ENCODE peak calls at places on chromosome 20, in four cellular contexts. Z is LoVo, A is Calu3, V is heart right ventricle. K is an unnamed sample.

GRCh38 chr20:11651138-11651537 is 266.6 kb upstream of the BTBD3 start:
- DNase-seq in Z (no peak), A (no peak), V (no peak), K (no peak)

GRCh38 chr20:13492001-13492480 is 146.7 kb downstream of the TASP1 start:
- DNase-seq in Z (no peak), A (peak; percentile 18), V (no peak), K (no peak)

GRCh38 chr20:34891166-34892062 is 15.0 kb downstream of the ACSS2 start:
- DNase-seq in Z (peak; percentile 36), A (no peak), V (no peak), K (peak; percentile 59)

GRCh38 chr20:56689318-56689717 is 60.2 kb downstream of the TFAP2C start:
- DNase-seq in Z (no peak), A (no peak), V (no peak), K (no peak)

GRCh38 chr20:38034961-38035360 is 1.4 kb downstream of the RPRD1B start:
- DNase-seq in Z (no peak), A (no peak), V (no peak), K (no peak)

GRCh38 chr20:56088381-56088780 is 83.1 kb upstream of the CBLN4 start:
- DNase-seq in Z (no peak), A (no peak), V (no peak), K (no peak)

GRCh38 chr20:46118481-46119020 is 437 bp downstream of the CD40 start:
- DNase-seq in Z (no peak), A (peak; percentile 26), V (peak; percentile 44), K (peak; percentile 68)

GRCh38 chr20:3134151-3134550 is 25.5 kb downstream of the FASTKD5 start:
- DNase-seq in Z (no peak), A (no peak), V (no peak), K (no peak)

GRCh38 chr20:40945754-40946451 is 82.7 kb upstream of the TOP1 start:
- DNase-seq in Z (no peak), A (peak; percentile 62), V (peak; percentile 61), K (peak; percentile 83)

GRCh38 chr20:34705383-34706021 is 1.4 kb downstream of the TP53INP2 start:
- DNase-seq in Z (peak; percentile 56), A (peak; percentile 48), V (peak; percentile 60), K (peak; percentile 57)

GRCh38 chr20:4925842-4926530 is 75.3 kb downstream of the SLC23A2 start:
- DNase-seq in Z (no peak), A (peak; percentile 53), V (peak; percentile 78), K (peak; percentile 77)

GRCh38 chr20:23379772-23380171 is 17.8 kb downstream of the GZF1 start:
- DNase-seq in Z (no peak), A (no peak), V (no peak), K (no peak)

GRCh38 chr20:31934968-31935764 is 16.7 kb downstream of the PDRG1 start:
- DNase-seq in Z (no peak), A (no peak), V (no peak), K (no peak)

GRCh38 chr20:2042400-2042799 is 48.5 kb upstream of the PDYN start:
- DNase-seq in Z (no peak), A (no peak), V (no peak), K (no peak)

GRCh38 chr20:49353348-49353747 is 75.5 kb upstream of the ZNFX1 start:
- DNase-seq in Z (no peak), A (no peak), V (no peak), K (no peak)

GRCh38 chr20:33232486-33233072 is 3.2 kb upstream of the BPIFA1 start:
- DNase-seq in Z (no peak), A (no peak), V (no peak), K (no peak)

GRCh38 chr20:39745380-39745779 is 783.2 kb downstream of the DHX35 start:
- DNase-seq in Z (no peak), A (no peak), V (peak; percentile 32), K (no peak)

K was measured in adrenal gland.